ENCODE peak calls at places on chromosomes 6 and 20, in nine cellular contexts. T is fibroblast of mammary gland, F is K562, E is cardiac muscle cell, J is AG09309, N is stomach, P is WERI-Rb-1, I is astrocyte of the spinal cord, Q is hepatocyte. R is an unnamed sample.

GRCh38 chr6:133426038-133426437 is 184.9 kb downstream of the EYA4 start:
- DNase-seq in T (no peak), F (no peak), E (no peak), J (no peak), N (no peak), P (no peak), I (no peak), Q (no peak), R (no peak)

GRCh38 chr20:21162631-21163030 is 36.7 kb downstream of the KIZ start:
- DNase-seq in T (no peak), F (no peak), E (no peak), J (no peak), N (no peak), P (no peak), I (no peak), Q (no peak), R (no peak)

GRCh38 chr20:53346266-53346665 is 247.4 kb downstream of the ZNF217 start:
- DNase-seq in T (no peak), F (no peak), E (no peak), J (no peak), N (no peak), P (no peak), I (no peak), Q (no peak), R (no peak)

GRCh38 chr6:144336900-144337299 is 51.8 kb downstream of the UTRN start:
- DNase-seq in T (no peak), F (no peak), E (no peak), J (no peak), N (no peak), P (no peak), I (no peak), Q (no peak), R (no peak)

GRCh38 chr20:62995898-62996595 is 10.7 kb downstream of the BHLHE23 start:
- DNase-seq in T (no peak), F (no peak), E (no peak), J (no peak), N (no peak), P (peak), I (no peak), Q (no peak), R (no peak)

GRCh38 chr6:10465633-10466499 is 51.0 kb upstream of the TFAP2A start:
- DNase-seq in T (peak), F (peak), E (peak), J (no peak), N (peak), P (peak), I (peak), Q (peak), R (peak)

GRCh38 chr6:111844921-111845320 is 28.3 kb downstream of the FYN start:
- DNase-seq in T (no peak), F (no peak), E (peak), J (no peak), N (no peak), P (no peak), I (peak), Q (no peak), R (no peak)

GRCh38 chr6:501891-502601 is 110.5 kb downstream of the IRF4 start:
- DNase-seq in T (peak), F (no peak), E (no peak), J (no peak), N (no peak), P (no peak), I (no peak), Q (no peak), R (no peak)

GRCh38 chr6:112180095-112180820 is 74.1 kb downstream of the LAMA4 start:
- DNase-seq in T (peak), F (peak), E (peak), J (peak), N (no peak), P (peak), I (peak), Q (peak), R (peak)

GRCh38 chr6:2004888-2005287 is 240.5 kb downstream of the GMDS start:
- DNase-seq in T (no peak), F (no peak), E (no peak), J (no peak), N (no peak), P (no peak), I (no peak), Q (no peak), R (no peak)

GRCh38 chr20:1537731-1538058 is 19.8 kb downstream of the SIRPD start:
- DNase-seq in T (no peak), F (no peak), E (no peak), J (no peak), N (no peak), P (no peak), I (no peak), Q (no peak), R (no peak)

GRCh38 chr6:15444881-15445280 is 199.0 kb downstream of the JARID2 start:
- DNase-seq in T (no peak), F (no peak), E (no peak), J (no peak), N (no peak), P (peak), I (no peak), Q (no peak), R (no peak)

GRCh38 chr6:128364766-128365519 is 155.5 kb downstream of the PTPRK start:
- DNase-seq in T (no peak), F (no peak), E (no peak), J (no peak), N (no peak), P (no peak), I (no peak), Q (no peak), R (no peak)

GRCh38 chr6:143279385-143279784 is 171.1 kb downstream of the ADAT2 start:
- DNase-seq in T (peak), F (peak), E (peak), J (no peak), N (no peak), P (peak), I (peak), Q (peak), R (no peak)

GRCh38 chr6:156952401-156952800 is 175.2 kb downstream of the ARID1B start:
- DNase-seq in T (no peak), F (no peak), E (no peak), J (no peak), N (no peak), P (no peak), I (no peak), Q (no peak), R (no peak)

GRCh38 chr20:1720845-1721475 is 63.4 kb upstream of the SIRPG start:
- DNase-seq in T (no peak), F (no peak), E (no peak), J (no peak), N (no peak), P (no peak), I (no peak), Q (no peak), R (no peak)

GRCh38 chr6:148887181-148887580 is 140.4 kb downstream of the UST start:
- DNase-seq in T (peak), F (no peak), E (no peak), J (no peak), N (peak), P (no peak), I (peak), Q (no peak), R (peak)

GRCh38 chr6:155473741-155474140 is 18.1 kb upstream of the NOX3 start:
- DNase-seq in T (peak), F (no peak), E (peak), J (no peak), N (no peak), P (no peak), I (peak), Q (no peak), R (no peak)

DNA sequence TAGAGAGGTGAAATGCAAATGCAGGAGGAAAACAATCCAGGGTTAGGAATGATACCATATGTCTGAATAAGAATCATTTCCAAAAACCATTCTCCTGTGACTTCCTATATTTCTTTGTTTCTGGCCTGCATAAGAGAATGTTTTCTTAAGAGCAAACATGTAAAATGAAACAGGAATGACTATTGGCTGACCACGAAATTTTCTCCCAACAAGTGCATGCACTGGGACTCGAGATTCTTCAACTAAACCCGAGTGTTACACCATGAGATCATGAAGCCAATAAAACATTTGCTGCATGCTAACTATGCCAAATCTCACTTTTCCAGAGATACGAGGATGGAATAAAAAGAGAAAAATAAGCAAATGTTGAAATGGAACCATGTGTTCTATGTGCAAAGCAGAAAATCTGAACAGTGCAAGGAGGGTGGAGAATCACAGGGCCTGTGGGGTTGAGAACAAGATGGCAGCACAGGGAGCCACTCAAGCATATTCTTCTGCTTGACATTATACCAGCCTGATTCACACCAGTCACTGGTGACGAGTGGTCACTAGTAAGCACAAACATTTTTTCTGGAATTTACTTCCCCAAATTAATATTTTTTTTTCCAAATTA is 212.2 kb upstream of the FOXA2 start:
- DNase-seq in T (peak), F (no peak), E (peak), J (peak), N (no peak), P (no peak), I (peak), Q (no peak), R (peak)
- H3K4me3 ChIP-seq in T (no peak), F (no peak), E (no peak), J (no peak), N (no peak), P (no peak), I (no peak), Q (no peak), R (no peak)

GRCh38 chr6:151036869-151037680 is 171.6 kb downstream of the MTHFD1L start:
- DNase-seq in T (peak), F (no peak), E (no peak), J (no peak), N (no peak), P (no peak), I (no peak), Q (no peak), R (no peak)
- H3K4me3 ChIP-seq in T (no peak), F (no peak), E (no peak), J (no peak), N (no peak), P (no peak), I (no peak), Q (no peak), R (no peak)

GRCh38 chr6:125346926-125347563 is 45.3 kb upstream of the HDDC2 start:
- DNase-seq in T (no peak), F (no peak), E (no peak), J (no peak), N (no peak), P (no peak), I (no peak), Q (no peak), R (no peak)
- H3K4me3 ChIP-seq in T (no peak), F (no peak), E (no peak), J (no peak), N (no peak), P (no peak), I (no peak), Q (no peak), R (no peak)

GRCh38 chr6:98827295-98828159 is 6.8 kb upstream of the POU3F2 start:
- DNase-seq in T (no peak), F (no peak), E (no peak), J (no peak), N (no peak), P (no peak), I (no peak), Q (no peak), R (no peak)
- H3K4me3 ChIP-seq in T (no peak), F (no peak), E (no peak), J (no peak), N (no peak), P (peak), I (peak), Q (no peak), R (no peak)

GRCh38 chr20:36435799-36436541 is 105.3 kb upstream of the MYL9 start:
- DNase-seq in T (peak), F (peak), E (peak), J (no peak), N (peak), P (peak), I (peak), Q (peak), R (peak)
- H3K4me3 ChIP-seq in T (peak), F (peak), E (no peak), J (peak), N (peak), P (no peak), I (peak), Q (no peak), R (peak)

DNA sequence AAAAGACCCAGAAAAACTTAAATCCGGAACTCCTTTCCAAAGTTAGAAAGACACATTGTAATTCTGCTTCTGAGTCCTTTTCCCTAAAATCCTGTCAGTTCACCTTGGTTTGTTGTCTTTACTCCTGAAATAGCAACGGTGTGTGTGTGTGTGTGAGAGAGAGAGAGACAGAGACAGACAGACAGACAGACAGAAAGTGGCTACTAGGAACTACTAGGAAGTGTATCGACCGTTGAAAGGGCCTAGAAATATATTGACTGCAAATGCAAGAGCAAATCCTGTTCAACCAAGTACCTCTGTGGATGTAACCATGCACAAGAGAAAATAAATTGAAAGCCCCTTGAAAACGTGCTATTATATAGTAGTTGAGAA is 100.0 kb upstream of the MLIP start:
- DNase-seq in T (no peak), F (no peak), E (no peak), J (no peak), N (no peak), P (no peak), I (no peak), Q (no peak), R (no peak)
- H3K4me3 ChIP-seq in T (no peak), F (no peak), E (no peak), J (no peak), N (no peak), P (no peak), I (no peak), Q (no peak), R (no peak)

GRCh38 chr20:37382539-37383120 is 36.7 kb downstream of the SRC start:
- DNase-seq in T (no peak), F (no peak), E (no peak), J (no peak), N (no peak), P (no peak), I (no peak), Q (no peak), R (no peak)
- H3K4me3 ChIP-seq in T (no peak), F (no peak), E (no peak), J (no peak), N (no peak), P (no peak), I (no peak), Q (no peak), R (no peak)

R was measured in AG10803.